ENCODE peak calls at places on chromosomes 13 and 19, in six cellular contexts. C, A, S, X, R and T are unnamed samples.

GRCh38 chr19:56139847-56140582 is 1.1 kb upstream of the ZNF444 start:
- DNase-seq in A (no peak), X (no peak), C (no peak), S (no peak), R (no peak), T (no peak)

GRCh38 chr19:55526216-55527196 is 10.4 kb downstream of the SBK2 start:
- DNase-seq in R (peak), C (peak), S (no peak), A (peak), X (peak), T (no peak)

GRCh38 chr13:71677114-71677513 is 189.9 kb downstream of the DACH1 start:
- DNase-seq in C (no peak), S (no peak), R (no peak), X (no peak), A (no peak), T (no peak)

GRCh38 chr19:15443838-15444237 is 5.9 kb downstream of the WIZ start:
- DNase-seq in S (no peak), R (no peak), X (no peak), C (no peak), A (peak), T (no peak)

GRCh38 chr13:87080100-87080779 is 590.9 kb upstream of the SLITRK5 start:
- DNase-seq in A (no peak), X (no peak), C (no peak), R (no peak), S (no peak), T (no peak)

GRCh38 chr13:113064534-113065405 is 40.8 kb upstream of the F7 start:
- DNase-seq in A (no peak), X (peak), S (no peak), R (no peak), C (peak), T (no peak)

GRCh38 chr13:99041788-99042187 is 63.9 kb upstream of the DOCK9 start:
- DNase-seq in R (no peak), A (no peak), X (no peak), S (no peak), C (no peak), T (no peak)

GRCh38 chr13:113930711-113931637 is 42.9 kb downstream of the C13orf46 start:
- DNase-seq in X (no peak), R (no peak), C (no peak), A (no peak), S (no peak), T (peak)

GRCh38 chr13:112444001-112444311 is 67.8 kb downstream of the SPACA7 start:
- DNase-seq in C (peak), R (peak), S (peak), A (peak), X (peak), T (peak)

GRCh38 chr19:11674067-11674492 is 64.7 kb downstream of the ZNF823 start:
- DNase-seq in R (no peak), A (peak), S (no peak), C (no peak), X (no peak), T (no peak)

GRCh38 chr13:66659291-66660012 is 570.7 kb downstream of the PCDH9 start:
- DNase-seq in S (no peak), A (no peak), X (no peak), R (no peak), C (no peak), T (no peak)